ENCODE peak calls at places on chromosomes 7 and 10, in nine cellular contexts. One of them, this sample, is unnamed.

GRCh38 chr7:135208417-135208793 is 2.9 kb downstream of the WDR91 start:
- DNase-seq in mammary epithelial cell: no peak
- DNase-seq in CD8-positive, alpha-beta T cell: no peak
- DNase-seq in psoas muscle: no peak
- DNase-seq in coronary artery: no peak
- DNase-seq in A549: no peak
- DNase-seq in IMR-90: no peak
- DNase-seq in lung: no peak
- DNase-seq in left lung: no peak
- DNase-seq in this sample: no peak

GRCh38 chr10:61760943-61761824 is 98.5 kb downstream of the CABCOCO1 start:
- DNase-seq in IMR-90: peak; percentile 87
- DNase-seq in coronary artery: no peak
- DNase-seq in CD8-positive, alpha-beta T cell: no peak
- DNase-seq in A549: no peak
- DNase-seq in lung: no peak
- DNase-seq in left lung: no peak
- DNase-seq in psoas muscle: no peak
- DNase-seq in mammary epithelial cell: peak; percentile 74
- DNase-seq in this sample: no peak

GRCh38 chr7:95999481-95999880 is 227.1 kb downstream of the DYNC1I1 start:
- DNase-seq in lung: no peak
- DNase-seq in left lung: no peak
- DNase-seq in A549: no peak
- DNase-seq in mammary epithelial cell: no peak
- DNase-seq in CD8-positive, alpha-beta T cell: no peak
- DNase-seq in coronary artery: no peak
- DNase-seq in psoas muscle: no peak
- DNase-seq in IMR-90: no peak
- DNase-seq in this sample: no peak

GRCh38 chr10:114334301-114334700 is 70.0 kb downstream of the AFAP1L2 start:
- DNase-seq in A549: no peak
- DNase-seq in coronary artery: no peak
- DNase-seq in IMR-90: no peak
- DNase-seq in mammary epithelial cell: no peak
- DNase-seq in left lung: no peak
- DNase-seq in lung: no peak
- DNase-seq in CD8-positive, alpha-beta T cell: no peak
- DNase-seq in psoas muscle: no peak
- DNase-seq in this sample: no peak

GRCh38 chr10:75935650-75936400 is 504.4 kb downstream of the LRMDA start:
- DNase-seq in A549: no peak
- DNase-seq in left lung: no peak
- DNase-seq in lung: no peak
- DNase-seq in mammary epithelial cell: no peak
- DNase-seq in CD8-positive, alpha-beta T cell: no peak
- DNase-seq in coronary artery: no peak
- DNase-seq in psoas muscle: no peak
- DNase-seq in IMR-90: no peak
- DNase-seq in this sample: no peak

GRCh38 chr7:100493476-100494264 is 9.9 kb downstream of the NYAP1 start:
- DNase-seq in left lung: peak; percentile 90
- DNase-seq in IMR-90: no peak
- DNase-seq in A549: no peak
- DNase-seq in psoas muscle: peak; percentile 70
- DNase-seq in CD8-positive, alpha-beta T cell: peak; percentile 40
- DNase-seq in mammary epithelial cell: no peak
- DNase-seq in lung: no peak
- DNase-seq in coronary artery: no peak
- DNase-seq in this sample: no peak

GRCh38 chr7:17849504-17849903 is 90.8 kb downstream of the SNX13 start:
- DNase-seq in A549: no peak
- DNase-seq in coronary artery: no peak
- DNase-seq in CD8-positive, alpha-beta T cell: no peak
- DNase-seq in lung: no peak
- DNase-seq in mammary epithelial cell: peak; percentile 15
- DNase-seq in psoas muscle: no peak
- DNase-seq in IMR-90: peak; percentile 64
- DNase-seq in left lung: no peak
- DNase-seq in this sample: no peak

GRCh38 chr10:122461367-122461728 is at the start of gene HTRA1:
- DNase-seq in psoas muscle: peak; percentile 88
- DNase-seq in lung: peak; percentile 64
- DNase-seq in mammary epithelial cell: peak; percentile 70
- DNase-seq in IMR-90: peak; percentile 61
- DNase-seq in coronary artery: no peak
- DNase-seq in A549: peak; percentile 49
- DNase-seq in CD8-positive, alpha-beta T cell: no peak
- DNase-seq in left lung: peak; percentile 90
- DNase-seq in this sample: peak; percentile 92

GRCh38 chr10:129104266-129105045 is 362.6 kb upstream of the MGMT start:
- DNase-seq in IMR-90: peak; percentile 4
- DNase-seq in A549: no peak
- DNase-seq in mammary epithelial cell: no peak
- DNase-seq in left lung: no peak
- DNase-seq in psoas muscle: no peak
- DNase-seq in lung: peak; percentile 27
- DNase-seq in CD8-positive, alpha-beta T cell: no peak
- DNase-seq in coronary artery: no peak
- DNase-seq in this sample: no peak

GRCh38 chr10:129106314-129106713 is 360.7 kb upstream of the MGMT start:
- DNase-seq in A549: no peak
- DNase-seq in psoas muscle: no peak
- DNase-seq in mammary epithelial cell: no peak
- DNase-seq in lung: no peak
- DNase-seq in IMR-90: no peak
- DNase-seq in left lung: no peak
- DNase-seq in CD8-positive, alpha-beta T cell: no peak
- DNase-seq in coronary artery: no peak
- DNase-seq in this sample: no peak

GRCh38 chr10:129102906-129103693 is 363.9 kb upstream of the MGMT start:
- DNase-seq in left lung: no peak
- DNase-seq in A549: no peak
- DNase-seq in psoas muscle: no peak
- DNase-seq in IMR-90: peak; percentile 16
- DNase-seq in coronary artery: no peak
- DNase-seq in mammary epithelial cell: no peak
- DNase-seq in CD8-positive, alpha-beta T cell: no peak
- DNase-seq in lung: peak; percentile 24
- DNase-seq in this sample: no peak

GRCh38 chr10:129107525-129107924 is 359.5 kb upstream of the MGMT start:
- DNase-seq in CD8-positive, alpha-beta T cell: no peak
- DNase-seq in IMR-90: no peak
- DNase-seq in left lung: no peak
- DNase-seq in A549: no peak
- DNase-seq in psoas muscle: no peak
- DNase-seq in coronary artery: no peak
- DNase-seq in mammary epithelial cell: no peak
- DNase-seq in lung: no peak
- DNase-seq in this sample: no peak

DNA sequence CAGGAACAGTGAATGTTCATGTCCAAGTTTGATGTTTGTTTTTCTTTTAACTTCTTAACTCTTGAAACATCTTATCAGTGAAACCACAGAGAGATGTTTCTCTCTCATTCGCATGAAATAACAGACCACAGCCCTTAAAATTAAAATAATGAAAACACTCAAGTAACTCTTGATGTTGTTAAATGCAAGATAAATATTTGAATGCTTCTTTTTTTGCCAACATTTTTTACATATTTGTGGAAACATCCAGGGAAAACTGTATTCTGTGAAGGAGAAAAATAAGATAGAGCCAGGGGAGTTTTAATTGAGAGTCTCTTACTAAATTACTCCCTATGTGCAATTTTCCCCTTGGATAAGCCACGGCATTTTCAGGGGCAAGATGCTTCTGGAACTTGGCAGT is 361.8 kb upstream of the MGMT start:
- DNase-seq in CD8-positive, alpha-beta T cell: no peak
- DNase-seq in IMR-90: peak; percentile 66
- DNase-seq in mammary epithelial cell: no peak
- DNase-seq in psoas muscle: no peak
- DNase-seq in coronary artery: no peak
- DNase-seq in A549: no peak
- DNase-seq in left lung: no peak
- DNase-seq in lung: peak; percentile 4
- DNase-seq in this sample: no peak
- H3K27ac ChIP-seq in CD8-positive, alpha-beta T cell: no peak overlapping the region
- H3K27ac ChIP-seq in IMR-90: peak overlapping the region; percentile 90
- H3K27ac ChIP-seq in mammary epithelial cell: no peak overlapping the region
- H3K27ac ChIP-seq in psoas muscle: no peak overlapping the region
- H3K27ac ChIP-seq in coronary artery: no peak overlapping the region
- H3K27ac ChIP-seq in A549: no peak overlapping the region
- H3K27ac ChIP-seq in left lung: no peak overlapping the region
- H3K27ac ChIP-seq in lung: no peak overlapping the region
- H3K27ac ChIP-seq in this sample: no peak overlapping the region

GRCh38 chr7:158227258-158227657 is 360.4 kb downstream of the PTPRN2 start:
- DNase-seq in lung: no peak
- DNase-seq in psoas muscle: no peak
- DNase-seq in coronary artery: no peak
- DNase-seq in IMR-90: no peak
- DNase-seq in CD8-positive, alpha-beta T cell: no peak
- DNase-seq in mammary epithelial cell: no peak
- DNase-seq in A549: no peak
- DNase-seq in left lung: peak; percentile 13
- DNase-seq in this sample: no peak

GRCh38 chr7:158228131-158228530 is 359.5 kb downstream of the PTPRN2 start:
- DNase-seq in left lung: no peak
- DNase-seq in A549: no peak
- DNase-seq in coronary artery: no peak
- DNase-seq in lung: no peak
- DNase-seq in psoas muscle: no peak
- DNase-seq in mammary epithelial cell: no peak
- DNase-seq in IMR-90: no peak
- DNase-seq in CD8-positive, alpha-beta T cell: no peak
- DNase-seq in this sample: no peak

GRCh38 chr7:158229945-158230344 is 357.7 kb downstream of the PTPRN2 start:
- DNase-seq in left lung: no peak
- DNase-seq in psoas muscle: no peak
- DNase-seq in CD8-positive, alpha-beta T cell: no peak
- DNase-seq in A549: no peak
- DNase-seq in mammary epithelial cell: no peak
- DNase-seq in coronary artery: no peak
- DNase-seq in lung: no peak
- DNase-seq in IMR-90: no peak
- DNase-seq in this sample: no peak

GRCh38 chr7:158228986-158229385 is 358.6 kb downstream of the PTPRN2 start:
- DNase-seq in mammary epithelial cell: no peak
- DNase-seq in IMR-90: no peak
- DNase-seq in CD8-positive, alpha-beta T cell: no peak
- DNase-seq in lung: no peak
- DNase-seq in A549: no peak
- DNase-seq in coronary artery: no peak
- DNase-seq in left lung: peak; percentile 42
- DNase-seq in psoas muscle: no peak
- DNase-seq in this sample: no peak
- TF ChIP-seq CTCF in mammary epithelial cell: no peak
- TF ChIP-seq CTCF in IMR-90: no peak
- TF ChIP-seq CTCF in CD8-positive, alpha-beta T cell: no peak
- TF ChIP-seq CTCF in lung: no peak
- TF ChIP-seq CTCF in A549: no peak
- TF ChIP-seq CTCF in coronary artery: no peak
- TF ChIP-seq CTCF in left lung: no peak
- TF ChIP-seq CTCF in psoas muscle: no peak
- TF ChIP-seq CTCF in this sample: no peak

GRCh38 chr7:129435414-129435829 is 1.2 kb downstream of the STRIP2 start:
- DNase-seq in A549: no peak
- DNase-seq in coronary artery: no peak
- DNase-seq in left lung: no peak
- DNase-seq in mammary epithelial cell: no peak
- DNase-seq in IMR-90: no peak
- DNase-seq in psoas muscle: no peak
- DNase-seq in lung: no peak
- DNase-seq in CD8-positive, alpha-beta T cell: no peak
- DNase-seq in this sample: no peak

GRCh38 chr7:129434846-129435318 is 650 bp downstream of the STRIP2 start:
- DNase-seq in left lung: peak; percentile 71
- DNase-seq in mammary epithelial cell: peak; percentile 12
- DNase-seq in coronary artery: no peak
- DNase-seq in CD8-positive, alpha-beta T cell: no peak
- DNase-seq in A549: no peak
- DNase-seq in lung: no peak
- DNase-seq in IMR-90: peak; percentile 14
- DNase-seq in psoas muscle: peak; percentile 55
- DNase-seq in this sample: peak; percentile 7

GRCh38 chr7:129436335-129436923 is 2.2 kb downstream of the STRIP2 start:
- DNase-seq in coronary artery: no peak
- DNase-seq in A549: no peak
- DNase-seq in CD8-positive, alpha-beta T cell: no peak
- DNase-seq in left lung: no peak
- DNase-seq in psoas muscle: no peak
- DNase-seq in IMR-90: no peak
- DNase-seq in lung: no peak
- DNase-seq in mammary epithelial cell: no peak
- DNase-seq in this sample: no peak

GRCh38 chr7:129433823-129434171 is 435 bp upstream of the STRIP2 start:
- DNase-seq in left lung: peak; percentile 79
- DNase-seq in IMR-90: no peak
- DNase-seq in coronary artery: no peak
- DNase-seq in lung: no peak
- DNase-seq in mammary epithelial cell: no peak
- DNase-seq in CD8-positive, alpha-beta T cell: no peak
- DNase-seq in A549: peak; percentile 74
- DNase-seq in psoas muscle: no peak
- DNase-seq in this sample: peak; percentile 22

DNA sequence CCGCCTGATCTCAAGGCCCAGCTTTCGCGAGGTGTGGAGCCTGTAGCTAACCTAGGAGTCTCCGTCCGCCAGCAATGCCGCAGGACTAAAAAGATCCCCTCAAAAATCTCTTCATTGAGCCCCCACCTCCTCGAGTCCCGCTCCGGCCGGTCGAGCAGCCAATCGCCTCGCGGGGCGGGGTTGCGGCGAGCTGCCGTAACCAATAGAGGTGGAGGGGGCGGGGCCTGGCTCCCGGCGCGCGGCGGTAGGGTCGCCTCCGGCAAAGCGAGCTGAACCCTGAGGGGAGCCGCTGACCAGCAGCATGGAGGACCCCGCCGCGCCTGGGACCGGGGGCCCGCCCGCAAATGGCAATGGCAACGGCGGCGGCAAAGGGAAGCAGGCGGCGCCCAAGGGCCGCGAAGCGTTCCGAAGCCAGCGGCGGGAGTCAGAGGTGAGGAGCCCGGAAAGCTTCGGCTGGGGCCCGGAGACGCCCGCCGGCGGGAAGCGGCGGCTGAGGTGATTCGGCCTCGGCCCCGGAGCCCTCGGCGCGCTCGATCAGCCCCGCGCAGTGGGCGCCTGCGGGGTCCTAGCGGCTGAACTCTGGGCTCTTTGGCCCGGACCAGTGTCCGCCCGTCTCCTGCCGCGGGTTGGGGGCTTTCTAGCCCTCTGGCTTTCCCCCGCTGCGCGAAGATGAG is at the start of gene STRIP2:
- DNase-seq in A549: peak; percentile 94
- DNase-seq in lung: peak; percentile 92
- DNase-seq in IMR-90: peak; percentile 67
- DNase-seq in mammary epithelial cell: peak; percentile 80
- DNase-seq in left lung: peak; percentile 97
- DNase-seq in psoas muscle: peak; percentile 96
- DNase-seq in coronary artery: peak; percentile 90
- DNase-seq in CD8-positive, alpha-beta T cell: peak; percentile 83
- DNase-seq in this sample: peak; percentile 93
- H3K27ac ChIP-seq in A549: peak within 1 kb of the TSS; percentile 66
- H3K27ac ChIP-seq in lung: peak within 1 kb of the TSS; percentile 94
- H3K27ac ChIP-seq in IMR-90: no peak within 1 kb of the TSS
- H3K27ac ChIP-seq in mammary epithelial cell: peak within 1 kb of the TSS; percentile 67
- H3K27ac ChIP-seq in left lung: no peak within 1 kb of the TSS
- H3K27ac ChIP-seq in psoas muscle: peak within 1 kb of the TSS; percentile 91
- H3K27ac ChIP-seq in coronary artery: no peak within 1 kb of the TSS
- H3K27ac ChIP-seq in CD8-positive, alpha-beta T cell: no peak within 1 kb of the TSS
- H3K27ac ChIP-seq in this sample: peak within 1 kb of the TSS; percentile 72

DNA sequence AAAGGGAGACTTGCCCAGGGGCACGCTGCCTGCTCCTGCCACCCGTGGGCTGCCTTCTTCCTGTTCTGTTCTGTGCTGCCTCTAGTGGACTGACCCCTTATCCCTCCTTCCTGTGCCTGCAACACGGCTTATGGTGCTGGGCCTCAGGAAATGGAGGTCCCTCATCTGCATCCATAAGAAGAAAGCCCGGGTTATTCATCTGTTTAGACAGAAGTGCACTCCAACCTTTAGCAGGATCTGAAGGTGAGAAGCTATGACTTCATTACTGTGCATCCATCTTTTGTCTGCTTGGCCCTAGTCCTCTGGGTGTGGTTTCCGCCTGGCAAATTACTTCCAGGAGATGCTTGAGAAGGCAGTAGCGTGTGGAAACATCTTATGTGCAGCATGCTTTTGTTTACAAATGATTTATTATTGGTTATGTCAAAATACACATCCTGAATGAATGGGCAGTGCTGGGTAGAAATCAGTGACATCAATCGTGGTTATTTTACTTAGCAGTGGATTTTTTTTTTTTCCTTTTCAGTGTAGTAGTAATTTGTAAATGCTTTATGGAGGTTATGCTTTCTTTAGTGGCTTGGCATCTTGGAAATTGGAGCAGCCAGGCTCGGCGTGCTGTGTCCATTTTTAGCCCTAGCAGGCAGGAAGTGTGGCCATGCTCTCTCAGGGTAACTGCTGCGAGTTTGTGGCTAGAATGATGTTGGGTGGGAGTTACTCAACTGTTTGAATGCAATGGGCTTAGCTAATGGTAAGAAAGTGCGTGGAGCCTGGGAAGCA is 12.7 kb downstream of the PTPRE start:
- DNase-seq in mammary epithelial cell: no peak
- DNase-seq in coronary artery: no peak
- DNase-seq in A549: no peak
- DNase-seq in CD8-positive, alpha-beta T cell: no peak
- DNase-seq in psoas muscle: no peak
- DNase-seq in left lung: no peak
- DNase-seq in IMR-90: peak; percentile 37
- DNase-seq in lung: no peak
- DNase-seq in this sample: peak; percentile 39
- TF ChIP-seq CTCF in mammary epithelial cell: peak; percentile 14
- TF ChIP-seq CTCF in coronary artery: no peak
- TF ChIP-seq CTCF in A549: no peak
- TF ChIP-seq CTCF in CD8-positive, alpha-beta T cell: no peak
- TF ChIP-seq CTCF in psoas muscle: peak; percentile 3
- TF ChIP-seq CTCF in left lung: peak; percentile 22
- TF ChIP-seq CTCF in IMR-90: no peak
- TF ChIP-seq CTCF in lung: no peak
- TF ChIP-seq CTCF in this sample: peak; percentile 41